ENCODE peak calls at places on chromosomes 7 and 10, in nine cellular contexts. I, X, J, L, K, E, G, R and B are unnamed samples.

GRCh38 chr10:100981178-100981710 is 6.1 kb downstream of the MRPL43 start:
- DNase-seq in I (no peak), X (no peak), J (no peak), L (no peak), K (no peak), E (no peak), G (no peak), R (no peak), B (no peak)

GRCh38 chr7:87058739-87059524 is 522 bp downstream of the ELAPOR2 start:
- DNase-seq in I (peak), X (peak), J (no peak), L (no peak), K (peak), E (no peak), G (peak), R (no peak), B (peak)

GRCh38 chr7:27873981-27874957 is 134.3 kb downstream of the TAX1BP1 start:
- DNase-seq in I (no peak), X (no peak), J (peak), L (peak), K (peak), E (peak), G (no peak), R (no peak), B (no peak)

GRCh38 chr10:18233775-18234174 is 93.6 kb downstream of the CACNB2 start:
- DNase-seq in I (peak), X (peak), J (no peak), L (no peak), K (no peak), E (no peak), G (peak), R (no peak), B (peak)

GRCh38 chr7:100503350-100503735 is 19.6 kb downstream of the NYAP1 start:
- DNase-seq in I (peak), X (no peak), J (no peak), L (peak), K (peak), E (peak), G (no peak), R (no peak), B (no peak)

GRCh38 chr7:141585592-141586510 is 34.6 kb downstream of the AGK start:
- DNase-seq in I (no peak), X (no peak), J (peak), L (peak), K (peak), E (peak), G (no peak), R (peak), B (no peak)

GRCh38 chr7:101126651-101127459 is at the start of gene SERPINE1:
- DNase-seq in I (peak), X (peak), J (peak), L (peak), K (peak), E (peak), G (peak), R (peak), B (peak)

GRCh38 chr7:105581066-105581811 is at the start of gene EFCAB10:
- DNase-seq in I (peak), X (peak), J (peak), L (peak), K (peak), E (peak), G (peak), R (no peak), B (no peak)

GRCh38 chr10:5297466-5297865 is 67.3 kb upstream of the UCN3 start:
- DNase-seq in I (no peak), X (no peak), J (peak), L (no peak), K (peak), E (no peak), G (no peak), R (no peak), B (no peak)

GRCh38 chr7:108717771-108718170 is 148.1 kb downstream of the DNAJB9 start:
- DNase-seq in I (no peak), X (no peak), J (no peak), L (no peak), K (no peak), E (no peak), G (no peak), R (no peak), B (no peak)

GRCh38 chr10:63346015-63346441 is 119.7 kb downstream of the JMJD1C start:
- DNase-seq in I (no peak), X (no peak), J (peak), L (peak), K (peak), E (peak), G (no peak), R (no peak), B (no peak)

GRCh38 chr10:61110936-61111335 is 167.0 kb upstream of the RHOBTB1 start:
- DNase-seq in I (no peak), X (no peak), J (no peak), L (no peak), K (no peak), E (no peak), G (no peak), R (no peak), B (no peak)

GRCh38 chr10:28624351-28624750 is 53.0 kb upstream of the BAMBI start:
- DNase-seq in I (no peak), X (no peak), J (peak), L (no peak), K (no peak), E (no peak), G (peak), R (no peak), B (peak)

GRCh38 chr10:117441812-117442443 is 66.7 kb upstream of the PDZD8 start:
- DNase-seq in I (peak), X (no peak), J (peak), L (peak), K (peak), E (peak), G (no peak), R (peak), B (peak)

GRCh38 chr10:86798030-86798429 is 41.6 kb downstream of the BMPR1A start:
- DNase-seq in I (no peak), X (no peak), J (no peak), L (peak), K (peak), E (peak), G (no peak), R (no peak), B (no peak)

GRCh38 chr10:104350146-104350635 is 3.4 kb upstream of the CFAP58 start:
- DNase-seq in I (peak), X (no peak), J (peak), L (peak), K (peak), E (peak), G (peak), R (no peak), B (peak)

GRCh38 chr7:101017099-101017777 is 2.6 kb upstream of the MUC17 start:
- DNase-seq in I (peak), X (peak), J (peak), L (peak), K (peak), E (peak), G (peak), R (peak), B (peak)

GRCh38 chr7:78083466-78084120 is 285.0 kb downstream of the PHTF2 start:
- DNase-seq in I (no peak), X (no peak), J (no peak), L (peak), K (no peak), E (peak), G (no peak), R (no peak), B (no peak)

GRCh38 chr10:122592161-122592560 is 31.6 kb downstream of the DMBT1 start:
- DNase-seq in I (no peak), X (no peak), J (no peak), L (no peak), K (no peak), E (no peak), G (no peak), R (no peak), B (no peak)

GRCh38 chr7:152383341-152384234 is 52.2 kb downstream of the KMT2C start:
- DNase-seq in I (no peak), X (no peak), J (peak), L (peak), K (peak), E (peak), G (no peak), R (peak), B (no peak)

GRCh38 chr7:137399827-137400823 is 56.6 kb upstream of the PTN start:
- DNase-seq in I (no peak), X (no peak), J (peak), L (peak), K (peak), E (peak), G (no peak), R (no peak), B (no peak)

GRCh38 chr7:100446040-100446439 is 9.7 kb upstream of the PPP1R35 start:
- DNase-seq in I (no peak), X (no peak), J (no peak), L (peak), K (peak), E (no peak), G (no peak), R (no peak), B (no peak)

GRCh38 chr7:30914611-30915601 is 3.3 kb downstream of the AQP1 start:
- DNase-seq in I (no peak), X (no peak), J (peak), L (peak), K (peak), E (peak), G (no peak), R (no peak), B (no peak)

GRCh38 chr10:61662794-61663259 is at the start of gene CABCOCO1:
- DNase-seq in I (peak), X (peak), J (peak), L (peak), K (peak), E (peak), G (peak), R (no peak), B (no peak)

DNA sequence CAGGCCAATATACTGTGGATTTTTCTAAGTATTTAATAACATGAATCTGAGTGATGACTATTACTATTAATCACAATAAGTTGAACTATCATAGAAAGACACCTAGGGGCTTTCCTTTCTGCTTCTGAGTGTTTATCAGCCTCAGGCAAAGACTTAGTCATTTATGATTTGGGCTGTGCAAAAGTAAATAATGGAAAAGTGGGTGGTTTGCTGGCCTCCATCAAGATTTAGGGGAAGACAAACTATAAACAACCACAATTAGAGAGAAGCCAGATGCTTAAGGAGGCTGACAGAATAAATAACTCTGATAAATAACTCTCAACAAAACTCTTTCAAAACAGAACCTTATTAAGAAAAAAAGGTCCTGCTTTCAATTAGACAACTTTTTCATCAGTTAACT is 64.7 kb downstream of the MACC1 start:
- DNase-seq in I (no peak), X (no peak), J (peak), L (no peak), K (peak), E (no peak), G (no peak), R (no peak), B (no peak)
- H2AFZ ChIP-seq in I (no peak), X (no peak), J (no peak), L (no peak), K (peak), E (no peak), G (no peak), R (no peak), B (no peak)

GRCh38 chr7:6579446-6579845 is 2.2 kb downstream of the ZDHHC4 start:
- DNase-seq in I (no peak), X (peak), J (no peak), L (peak), K (peak), E (no peak), G (peak), R (no peak), B (peak)
- H2AFZ ChIP-seq in I (no peak), X (no peak), J (no peak), L (no peak), K (no peak), E (no peak), G (no peak), R (no peak), B (no peak)

DNA sequence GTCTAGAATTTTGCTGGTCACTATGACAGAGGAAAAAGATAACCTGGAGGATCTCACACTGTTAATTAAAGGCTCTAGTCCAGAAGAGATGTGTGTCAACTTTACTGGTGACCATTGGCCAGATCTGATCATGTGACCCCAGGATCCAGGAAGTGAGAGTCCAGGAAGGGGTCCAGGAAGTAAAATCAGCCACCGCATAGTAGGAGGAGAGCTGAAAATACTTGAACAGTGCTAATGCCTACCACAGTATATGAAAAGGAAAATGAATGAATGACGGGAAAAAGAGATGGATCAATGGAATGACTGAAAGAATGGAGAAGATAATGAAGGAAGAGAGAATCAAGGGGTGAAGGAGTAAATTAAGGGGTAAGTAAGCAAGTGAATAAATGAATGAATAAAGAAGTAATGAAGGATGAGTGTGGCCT is 415.3 kb downstream of the RPS24 start:
- DNase-seq in I (no peak), X (no peak), J (no peak), L (no peak), K (no peak), E (no peak), G (no peak), R (no peak), B (peak)
- H2AFZ ChIP-seq in I (no peak), X (no peak), J (no peak), L (no peak), K (no peak), E (no peak), G (peak), R (no peak), B (no peak)

GRCh38 chr10:119680668-119681070 is 29.5 kb downstream of the BAG3 start:
- DNase-seq in I (no peak), X (no peak), J (peak), L (peak), K (peak), E (peak), G (no peak), R (peak), B (no peak)
- H2AFZ ChIP-seq in I (no peak), X (no peak), J (no peak), L (no peak), K (no peak), E (no peak), G (no peak), R (no peak), B (no peak)